ENCODE peak calls at places on chromosomes 6 and 20, in six cellular contexts. One of them, this sample, is unnamed.

GRCh38 chr6:137165375-137166246 is 7.8 kb downstream of the IL22RA2 start:
- DNase-seq in B cell: peak; percentile 55
- DNase-seq in activated naive CD4-positive, alpha-beta T cell: no peak
- DNase-seq in NCI-H1105: no peak
- DNase-seq in thoracic aorta: no peak
- DNase-seq in NB4: peak; percentile 85
- DNase-seq in this sample: no peak

GRCh38 chr6:4667591-4667990 is 108.6 kb upstream of the CDYL start:
- DNase-seq in thoracic aorta: no peak
- DNase-seq in NCI-H1105: no peak
- DNase-seq in activated naive CD4-positive, alpha-beta T cell: no peak
- DNase-seq in B cell: no peak
- DNase-seq in NB4: no peak
- DNase-seq in this sample: no peak

GRCh38 chr6:111843347-111844147 is 29.7 kb downstream of the FYN start:
- DNase-seq in activated naive CD4-positive, alpha-beta T cell: no peak
- DNase-seq in NB4: peak; percentile 54
- DNase-seq in NCI-H1105: no peak
- DNase-seq in B cell: no peak
- DNase-seq in thoracic aorta: no peak
- DNase-seq in this sample: no peak

GRCh38 chr6:158573542-158573931 is 13.6 kb downstream of the TMEM181 start:
- DNase-seq in B cell: no peak
- DNase-seq in NCI-H1105: no peak
- DNase-seq in thoracic aorta: no peak
- DNase-seq in activated naive CD4-positive, alpha-beta T cell: no peak
- DNase-seq in NB4: no peak
- DNase-seq in this sample: no peak

GRCh38 chr6:161272600-161273355 is 1.1 kb downstream of the AGPAT4 start:
- DNase-seq in B cell: no peak
- DNase-seq in NB4: no peak
- DNase-seq in thoracic aorta: no peak
- DNase-seq in activated naive CD4-positive, alpha-beta T cell: no peak
- DNase-seq in NCI-H1105: peak; percentile 86
- DNase-seq in this sample: no peak

GRCh38 chr6:55450007-55450406 is 122.7 kb downstream of the GFRAL start:
- DNase-seq in NCI-H1105: no peak
- DNase-seq in B cell: no peak
- DNase-seq in activated naive CD4-positive, alpha-beta T cell: no peak
- DNase-seq in thoracic aorta: no peak
- DNase-seq in NB4: no peak
- DNase-seq in this sample: no peak

GRCh38 chr20:36614781-36615557 is 9.4 kb downstream of the RAB5IF start:
- DNase-seq in thoracic aorta: no peak
- DNase-seq in B cell: no peak
- DNase-seq in NCI-H1105: no peak
- DNase-seq in activated naive CD4-positive, alpha-beta T cell: no peak
- DNase-seq in NB4: no peak
- DNase-seq in this sample: no peak

GRCh38 chr6:144153971-144154370 is 3.7 kb downstream of the STX11 start:
- DNase-seq in NCI-H1105: no peak
- DNase-seq in activated naive CD4-positive, alpha-beta T cell: no peak
- DNase-seq in thoracic aorta: no peak
- DNase-seq in NB4: no peak
- DNase-seq in B cell: no peak
- DNase-seq in this sample: no peak

GRCh38 chr6:112618796-112619195 is 271.7 kb downstream of the RFPL4B start:
- DNase-seq in activated naive CD4-positive, alpha-beta T cell: no peak
- DNase-seq in thoracic aorta: no peak
- DNase-seq in NB4: peak; percentile 12
- DNase-seq in NCI-H1105: no peak
- DNase-seq in B cell: no peak
- DNase-seq in this sample: no peak

GRCh38 chr6:7541175-7542064 is at the start of gene DSP:
- DNase-seq in NCI-H1105: peak; percentile 66
- DNase-seq in activated naive CD4-positive, alpha-beta T cell: no peak
- DNase-seq in B cell: peak; percentile 51
- DNase-seq in thoracic aorta: no peak
- DNase-seq in NB4: peak; percentile 61
- DNase-seq in this sample: no peak

GRCh38 chr6:110322151-110323003 is 35.8 kb downstream of the METTL24 start:
- DNase-seq in thoracic aorta: no peak
- DNase-seq in NCI-H1105: no peak
- DNase-seq in B cell: no peak
- DNase-seq in activated naive CD4-positive, alpha-beta T cell: no peak
- DNase-seq in NB4: peak; percentile 50
- DNase-seq in this sample: no peak

GRCh38 chr6:121008553-121008952 is 325.7 kb downstream of the TBC1D32 start:
- DNase-seq in B cell: no peak
- DNase-seq in NB4: no peak
- DNase-seq in NCI-H1105: no peak
- DNase-seq in activated naive CD4-positive, alpha-beta T cell: no peak
- DNase-seq in thoracic aorta: no peak
- DNase-seq in this sample: no peak

GRCh38 chr6:31114540-31114876 is at the start of gene PSORS1C1:
- DNase-seq in activated naive CD4-positive, alpha-beta T cell: no peak
- DNase-seq in B cell: no peak
- DNase-seq in NCI-H1105: no peak
- DNase-seq in thoracic aorta: peak; percentile 86
- DNase-seq in NB4: no peak
- DNase-seq in this sample: peak; percentile 46

This sample was measured in omental fat pad.